ENCODE peak calls at places on chromosome 20, in six cellular contexts. S, W, K, Z, U and B are unnamed samples.

GRCh38 chr20:24718696-24719095 is 230.4 kb upstream of the CST7 start:
- DNase-seq in S (no peak), U (no peak), K (no peak), Z (no peak), W (peak), B (no peak)

GRCh38 chr20:38228436-38228835 is 32.1 kb downstream of the KIAA1755 start:
- DNase-seq in K (no peak), U (no peak), W (no peak), Z (no peak), S (no peak), B (peak)

GRCh38 chr20:41617059-41617921 is 887 bp downstream of the CHD6 start:
- DNase-seq in Z (peak), S (peak), W (peak), U (peak), K (no peak), B (peak)

GRCh38 chr20:60477958-60478357 is 519.7 kb downstream of the CDH26 start:
- DNase-seq in S (peak), W (no peak), U (peak), Z (no peak), K (no peak), B (no peak)

GRCh38 chr20:53691811-53692192 is 98.2 kb upstream of the ZNF217 start:
- DNase-seq in U (no peak), Z (no peak), K (no peak), W (no peak), S (no peak), B (no peak)

GRCh38 chr20:15200139-15200538 is 862.7 kb upstream of the FLRT3 start:
- DNase-seq in W (no peak), S (no peak), K (no peak), Z (no peak), U (no peak), B (no peak)

GRCh38 chr20:19934792-19935491 is 82.2 kb upstream of the NAA20 start:
- DNase-seq in U (peak), Z (no peak), W (peak), S (peak), K (no peak), B (peak)

GRCh38 chr20:17568045-17568788 is 1.7 kb upstream of the DSTN start:
- DNase-seq in U (no peak), Z (peak), K (no peak), S (no peak), W (peak), B (no peak)

GRCh38 chr20:7025635-7026034 is 258.1 kb downstream of the BMP2 start:
- DNase-seq in S (no peak), U (no peak), K (no peak), W (no peak), Z (no peak), B (no peak)

GRCh38 chr20:61303217-61303616 is 51.2 kb downstream of the CDH4 start:
- DNase-seq in K (no peak), S (no peak), Z (no peak), U (no peak), W (no peak), B (no peak)

GRCh38 chr20:50455656-50456451 is 54.3 kb upstream of the PTPN1 start:
- DNase-seq in W (no peak), K (no peak), S (peak), U (peak), Z (no peak), B (no peak)

GRCh38 chr20:39849664-39850063 is 839.4 kb downstream of the MAFB start:
- DNase-seq in U (peak), S (peak), W (peak), K (peak), Z (no peak), B (no peak)

GRCh38 chr20:53934421-53935352 is 135.7 kb downstream of the BCAS1 start:
- DNase-seq in K (peak), U (no peak), S (peak), Z (peak), W (no peak), B (peak)

GRCh38 chr20:13855613-13856012 is 70.8 kb downstream of the NDUFAF5 start:
- DNase-seq in W (no peak), S (no peak), Z (no peak), U (no peak), K (no peak), B (peak)

DNA sequence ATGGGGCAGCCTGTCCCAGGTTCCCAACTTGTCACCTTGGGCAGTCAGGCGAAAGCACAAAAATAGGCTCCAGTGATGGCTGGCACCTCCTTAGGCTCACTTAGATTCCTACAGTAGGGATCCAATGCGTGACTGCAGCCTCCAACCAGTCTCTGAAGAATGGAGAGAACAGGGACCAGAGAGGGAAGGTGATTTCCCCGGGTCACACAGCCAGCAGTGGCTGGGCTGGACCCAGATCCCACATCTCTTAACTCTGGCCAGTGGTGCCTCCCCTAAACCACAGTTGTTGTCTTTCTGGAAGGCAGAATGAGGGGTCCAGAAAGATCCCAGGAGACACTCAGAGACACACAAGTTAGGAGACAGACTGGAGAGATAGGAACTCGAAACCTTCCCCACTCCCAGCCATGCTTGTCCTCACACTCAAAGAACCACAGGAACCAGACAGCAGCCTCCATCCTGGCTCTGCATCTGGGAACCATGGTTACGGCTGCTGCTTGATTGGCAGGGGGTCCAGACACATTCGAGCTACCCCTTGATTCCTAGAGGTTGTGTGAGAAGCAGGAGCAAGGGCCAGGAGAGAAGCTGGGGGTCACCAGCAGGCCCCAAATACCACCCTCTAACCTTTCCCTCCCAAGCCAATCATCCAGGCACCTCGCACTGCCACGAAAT is 33.1 kb upstream of the SIRPA start:
- DNase-seq in S (no peak), U (no peak), K (no peak), W (no peak), Z (no peak), B (no peak)
- H3K4me3 ChIP-seq in S (no peak), U (no peak), K (no peak), W (no peak), Z (no peak), B (no peak)

GRCh38 chr20:2654384-2654822 is 2.0 kb downstream of the NOP56 start:
- DNase-seq in U (no peak), K (no peak), Z (no peak), S (no peak), W (no peak), B (no peak)
- H3K4me3 ChIP-seq in U (no peak), K (peak), Z (peak), S (peak), W (no peak), B (peak)

GRCh38 chr20:43853174-43853803 is 61.4 kb upstream of the TOX2 start:
- DNase-seq in K (no peak), S (no peak), Z (no peak), W (no peak), U (no peak), B (no peak)
- H3K4me3 ChIP-seq in K (no peak), S (no peak), Z (no peak), W (no peak), U (no peak), B (no peak)

DNA sequence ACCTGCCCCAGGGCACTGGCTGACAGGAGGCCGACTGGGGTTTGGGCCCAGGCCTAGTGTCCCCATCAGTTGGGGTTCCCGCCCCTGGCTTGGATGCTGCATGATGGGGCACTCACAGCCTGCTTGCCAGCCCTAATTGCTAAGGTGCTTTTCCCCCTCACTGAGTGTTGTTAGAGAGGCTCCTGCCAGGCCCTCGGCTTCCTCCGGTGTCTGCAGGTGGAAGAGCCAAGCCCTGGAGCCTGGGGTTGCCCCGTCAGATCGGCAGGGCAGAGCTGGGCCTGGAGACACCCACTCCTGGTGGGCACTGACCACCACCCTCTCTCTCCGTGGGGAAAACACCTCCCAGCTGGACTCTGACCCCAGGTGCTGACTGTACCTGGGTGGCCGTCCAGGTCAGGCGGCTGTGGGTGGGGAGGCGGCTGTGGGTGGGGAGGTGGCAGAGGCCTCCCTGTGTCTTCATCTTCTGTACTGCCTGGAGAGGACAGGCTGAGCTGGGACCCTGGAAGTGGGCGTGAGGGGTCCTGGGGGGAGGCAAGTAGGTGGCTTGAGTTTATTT is 6.0 kb upstream of the CABLES2 start:
- DNase-seq in U (no peak), S (no peak), W (peak), Z (no peak), K (no peak), B (no peak)
- H3K4me3 ChIP-seq in U (no peak), S (no peak), W (no peak), Z (no peak), K (no peak), B (no peak)